ENCODE peak calls at places on chromosome 3, in seven cellular contexts. V, Q, T, O, X, K and Z are unnamed samples.

GRCh38 chr3:183295211-183295610 is 42.2 kb downstream of the B3GNT5 start:
- DNase-seq in V (no peak), Q (no peak), T (peak; percentile 72), O (no peak), X (no peak), K (no peak), Z (no peak)

GRCh38 chr3:53254190-53254809 is 1.5 kb downstream of the TKT start:
- DNase-seq in V (no peak), Q (no peak), T (no peak), O (no peak), X (no peak), K (peak; percentile 38), Z (no peak)

GRCh38 chr3:67516496-67516895 is 137.9 kb downstream of the SUCLG2 start:
- DNase-seq in V (no peak), Q (no peak), T (no peak), O (no peak), X (no peak), K (no peak), Z (no peak)

GRCh38 chr3:27325419-27325818 is 43.8 kb downstream of the NEK10 start:
- DNase-seq in V (no peak), Q (peak; percentile 13), T (no peak), O (no peak), X (no peak), K (no peak), Z (no peak)

GRCh38 chr3:3177861-3178497 is 1.5 kb downstream of the CRBN start:
- DNase-seq in V (no peak), Q (peak; percentile 17), T (no peak), O (no peak), X (no peak), K (no peak), Z (no peak)

GRCh38 chr3:123757281-123757940 is 126.7 kb downstream of the MYLK start:
- DNase-seq in V (no peak), Q (no peak), T (peak; percentile 54), O (peak; percentile 66), X (peak; percentile 69), K (no peak), Z (peak; percentile 90)

GRCh38 chr3:98971183-98971681 is 69.7 kb upstream of the DCBLD2 start:
- DNase-seq in V (no peak), Q (no peak), T (no peak), O (no peak), X (no peak), K (no peak), Z (no peak)

GRCh38 chr3:177196473-177197040 is 725 bp downstream of the TBL1XR1 start:
- DNase-seq in V (peak; percentile 82), Q (peak; percentile 31), T (no peak), O (no peak), X (no peak), K (no peak), Z (no peak)

GRCh38 chr3:7734456-7734855 is 767.2 kb upstream of the LMCD1 start:
- DNase-seq in V (no peak), Q (no peak), T (no peak), O (no peak), X (no peak), K (no peak), Z (no peak)

GRCh38 chr3:103127737-103128136 is 692.9 kb downstream of the ZPLD1 start:
- DNase-seq in V (no peak), Q (no peak), T (no peak), O (no peak), X (no peak), K (no peak), Z (no peak)

GRCh38 chr3:172102123-172102882 is 62.9 kb downstream of the FNDC3B start:
- DNase-seq in V (peak; percentile 82), Q (no peak), T (no peak), O (no peak), X (no peak), K (peak; percentile 55), Z (peak; percentile 46)

GRCh38 chr3:117526485-117527079 is 817.0 kb downstream of the TUSC7 start:
- DNase-seq in V (no peak), Q (no peak), T (no peak), O (no peak), X (no peak), K (no peak), Z (peak; percentile 12)

GRCh38 chr3:105965384-105965783 is 96.6 kb upstream of the CBLB start:
- DNase-seq in V (no peak), Q (no peak), T (no peak), O (no peak), X (no peak), K (no peak), Z (no peak)

GRCh38 chr3:183553263-183554026 is 2.1 kb downstream of the KLHL6 start:
- DNase-seq in V (no peak), Q (no peak), T (no peak), O (no peak), X (no peak), K (no peak), Z (no peak)

GRCh38 chr3:186828340-186828739 is 14.2 kb upstream of the ADIPOQ start:
- DNase-seq in V (no peak), Q (no peak), T (no peak), O (no peak), X (no peak), K (no peak), Z (no peak)

GRCh38 chr3:8420613-8421012 is 81.0 kb upstream of the LMCD1 start:
- DNase-seq in V (no peak), Q (no peak), T (no peak), O (no peak), X (no peak), K (no peak), Z (no peak)

GRCh38 chr3:195411831-195412230 is 31.0 kb downstream of the ACAP2 start:
- DNase-seq in V (no peak), Q (no peak), T (no peak), O (no peak), X (no peak), K (no peak), Z (no peak)

GRCh38 chr3:190167936-190168680 is 47.4 kb upstream of the P3H2 start:
- DNase-seq in V (no peak), Q (no peak), T (no peak), O (no peak), X (no peak), K (no peak), Z (no peak)

GRCh38 chr3:175585898-175586297 is 726.8 kb downstream of the NAALADL2 start:
- DNase-seq in V (no peak), Q (no peak), T (no peak), O (no peak), X (no peak), K (no peak), Z (no peak)

GRCh38 chr3:45008117-45008516 is 18.0 kb upstream of the CLEC3B start:
- DNase-seq in V (no peak), Q (no peak), T (no peak), O (no peak), X (no peak), K (no peak), Z (no peak)

GRCh38 chr3:30155755-30156154 is 450.6 kb upstream of the TGFBR2 start:
- DNase-seq in V (no peak), Q (no peak), T (no peak), O (no peak), X (no peak), K (no peak), Z (no peak)

GRCh38 chr3:11391930-11392688 is 119.9 kb downstream of the ATG7 start:
- DNase-seq in V (no peak), Q (no peak), T (no peak), O (no peak), X (no peak), K (no peak), Z (peak; percentile 6)

GRCh38 chr3:58004972-58005371 is 3.2 kb upstream of the FLNB start:
- DNase-seq in V (no peak), Q (no peak), T (no peak), O (no peak), X (no peak), K (no peak), Z (no peak)

GRCh38 chr3:9468460-9468859 is 71.0 kb downstream of the SETD5 start:
- DNase-seq in V (no peak), Q (no peak), T (no peak), O (no peak), X (no peak), K (no peak), Z (no peak)

GRCh38 chr3:54188176-54188791 is 65.9 kb downstream of the CACNA2D3 start:
- DNase-seq in V (no peak), Q (peak; percentile 22), T (no peak), O (no peak), X (no peak), K (peak; percentile 44), Z (peak; percentile 73)

GRCh38 chr3:134054881-134055280 is 25.2 kb upstream of the SLCO2A1 start:
- DNase-seq in V (peak; percentile 13), Q (no peak), T (no peak), O (no peak), X (no peak), K (no peak), Z (peak; percentile 34)

GRCh38 chr3:107240183-107241091 is 136.8 kb upstream of the CCDC54 start:
- DNase-seq in V (peak; percentile 93), Q (peak; percentile 70), T (peak; percentile 48), O (peak; percentile 92), X (peak; percentile 88), K (peak; percentile 67), Z (peak; percentile 69)

GRCh38 chr3:141243295-141243707 is 11.7 kb downstream of the PXYLP1 start:
- DNase-seq in V (no peak), Q (no peak), T (no peak), O (no peak), X (no peak), K (no peak), Z (no peak)

GRCh38 chr3:27487383-27487782 is 3.2 kb upstream of the SLC4A7 start:
- DNase-seq in V (no peak), Q (no peak), T (no peak), O (no peak), X (no peak), K (no peak), Z (no peak)

GRCh38 chr3:32780071-32780734 is 37.6 kb upstream of the TRIM71 start:
- DNase-seq in V (no peak), Q (no peak), T (no peak), O (no peak), X (no peak), K (no peak), Z (no peak)
- H3K4me3 ChIP-seq in V (no peak overlapping the region), Q (peak overlapping the region; percentile 55), T (no peak overlapping the region), O (peak overlapping the region; percentile 42), X (peak overlapping the region; percentile 70), K (no peak overlapping the region), Z (no peak overlapping the region)

DNA sequence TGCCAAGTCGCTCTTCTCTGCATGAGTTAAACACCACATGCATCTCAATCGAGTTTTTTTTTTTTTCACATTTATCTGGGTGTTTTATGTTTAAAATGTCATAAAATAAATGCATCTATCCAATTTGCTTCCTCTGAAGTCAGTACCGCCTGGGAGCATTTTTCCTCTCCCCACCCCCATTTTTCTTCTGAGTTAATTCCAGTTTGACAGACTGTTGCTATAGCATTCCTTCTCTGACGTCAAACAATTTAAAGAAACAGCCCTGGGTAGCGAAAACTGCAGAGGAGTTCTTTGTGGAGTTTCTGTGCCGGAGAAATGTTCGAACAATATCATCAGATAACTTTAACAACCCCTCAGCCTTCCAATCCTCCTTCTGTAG is 885 bp upstream of the GNB4 start:
- DNase-seq in V (no peak), Q (no peak), T (no peak), O (no peak), X (no peak), K (no peak), Z (no peak)
- H3K4me3 ChIP-seq in V (no peak overlapping the region), Q (no peak overlapping the region), T (no peak overlapping the region), O (peak overlapping the region; percentile 86), X (peak overlapping the region; percentile 71), K (no peak overlapping the region), Z (no peak overlapping the region)

GRCh38 chr3:40780801-40781406 is 256.1 kb downstream of the ZNF621 start:
- DNase-seq in V (no peak), Q (no peak), T (peak; percentile 45), O (peak; percentile 84), X (peak; percentile 76), K (no peak), Z (no peak)
- H3K4me3 ChIP-seq in V (no peak overlapping the region), Q (no peak overlapping the region), T (no peak overlapping the region), O (peak overlapping the region; percentile 1), X (peak overlapping the region; percentile 35), K (no peak overlapping the region), Z (no peak overlapping the region)

GRCh38 chr3:128607710-128608048 is 42.9 kb downstream of the RPN1 start:
- DNase-seq in V (no peak), Q (no peak), T (no peak), O (peak; percentile 77), X (no peak), K (no peak), Z (no peak)
- H3K4me3 ChIP-seq in V (peak overlapping the region; percentile 32), Q (no peak overlapping the region), T (no peak overlapping the region), O (peak overlapping the region; percentile 27), X (peak overlapping the region; percentile 62), K (peak overlapping the region; percentile 34), Z (no peak overlapping the region)